ENCODE peak calls at places on chromosomes 7 and 10, in nine cellular contexts. T, X, Q, B, J, D, R, W and S are unnamed samples.

GRCh38 chr7:105665684-105666083 is 84.4 kb upstream of the EFCAB10 start:
- DNase-seq in J (no peak), X (no peak), T (no peak), W (no peak), R (no peak), D (no peak), Q (no peak), B (no peak), S (no peak)

GRCh38 chr10:3782456-3783312 is 2.3 kb downstream of the KLF6 start:
- DNase-seq in J (peak; percentile 47), X (peak; percentile 49), B (peak; percentile 97), T (no peak), W (peak; percentile 92), Q (peak; percentile 97), R (peak; percentile 55), D (peak; percentile 43), S (peak; percentile 40)

GRCh38 chr7:94298943-94299342 is 95.8 kb upstream of the COL1A2 start:
- DNase-seq in D (no peak), W (peak; percentile 82), T (no peak), Q (peak; percentile 74), B (peak; percentile 60), X (no peak), R (no peak), J (no peak), S (no peak)

GRCh38 chr10:26571655-26572054 is 125.8 kb upstream of the PDSS1 start:
- DNase-seq in J (no peak), T (no peak), B (no peak), Q (no peak), X (no peak), R (no peak), D (no peak), W (no peak), S (no peak)

GRCh38 chr10:11298116-11298515 is 280.4 kb downstream of the CELF2 start:
- DNase-seq in T (no peak), R (no peak), Q (peak; percentile 28), X (no peak), D (no peak), B (no peak), W (peak; percentile 3), J (no peak), S (no peak)

GRCh38 chr10:44939691-44940401 is 19.8 kb upstream of the RASSF4 start:
- DNase-seq in Q (peak; percentile 65), X (no peak), W (peak; percentile 77), B (peak; percentile 52), D (no peak), J (no peak), T (no peak), R (no peak), S (no peak)

GRCh38 chr7:54615545-54615944 is 73.4 kb downstream of the VSTM2A start:
- DNase-seq in J (no peak), D (no peak), X (no peak), T (no peak), Q (no peak), B (no peak), R (no peak), W (peak; percentile 1), S (no peak)

GRCh38 chr10:46253076-46254006 is 33.5 kb upstream of the ANTXRL start:
- DNase-seq in B (no peak), J (no peak), W (no peak), D (no peak), Q (no peak), R (no peak), T (no peak), X (no peak), S (no peak)

GRCh38 chr10:104824378-104825006 is 183.4 kb downstream of the SORCS3 start:
- DNase-seq in W (peak; percentile 33), B (peak; percentile 8), J (no peak), D (no peak), Q (peak; percentile 15), T (no peak), R (no peak), X (no peak), S (no peak)

GRCh38 chr7:39392151-39392550 is 174.1 kb upstream of the YAE1 start:
- DNase-seq in D (no peak), R (no peak), B (no peak), J (no peak), X (no peak), W (no peak), T (no peak), Q (no peak), S (no peak)

GRCh38 chr10:95229724-95230627 is 35.9 kb downstream of the ACSM6 start:
- DNase-seq in R (no peak), X (no peak), J (no peak), D (no peak), T (no peak), B (peak; percentile 96), W (peak; percentile 97), Q (peak; percentile 94), S (no peak)

GRCh38 chr10:99393036-99393435 is 37.4 kb downstream of the GOT1 start:
- DNase-seq in B (no peak), W (no peak), R (no peak), X (no peak), D (no peak), T (no peak), J (no peak), Q (no peak), S (no peak)

GRCh38 chr7:25656581-25657026 is 428.3 kb upstream of the NPVF start:
- DNase-seq in R (no peak), J (no peak), B (no peak), T (peak; percentile 25), D (no peak), Q (peak; percentile 30), W (no peak), X (no peak), S (peak; percentile 23)

GRCh38 chr10:73998623-73999622 is 1.0 kb downstream of the VCL start:
- DNase-seq in B (peak; percentile 72), D (peak; percentile 46), Q (peak; percentile 84), J (peak; percentile 9), T (no peak), W (peak; percentile 54), R (peak; percentile 34), X (peak; percentile 1), S (peak; percentile 58)

GRCh38 chr10:127278001-127278400 is 81.6 kb upstream of the INSYN2A start:
- DNase-seq in B (no peak), W (peak; percentile 65), T (no peak), Q (peak; percentile 46), J (no peak), R (no peak), X (no peak), D (no peak), S (no peak)

GRCh38 chr7:134470864-134471263 is 12.0 kb upstream of the AKR1B1 start:
- DNase-seq in D (no peak), T (no peak), R (no peak), X (no peak), W (peak; percentile 88), B (peak; percentile 79), J (no peak), Q (peak; percentile 69), S (no peak)

GRCh38 chr7:32890553-32891045 is 961 bp downstream of the KBTBD2 start:
- DNase-seq in Q (peak; percentile 87), B (peak; percentile 91), D (no peak), X (peak; percentile 41), R (no peak), W (peak; percentile 85), J (no peak), T (peak; percentile 23), S (peak; percentile 13)